ENCODE peak calls at places on chromosome 10, in seven cellular contexts. Q, Z, H, M, U, V and S are unnamed samples. For H3K4me1, the result is how much of the 10 kb centered on the place peaks cover.

GRCh38 chr10:62239994-62240393 is 28.6 kb downstream of the RTKN2 start:
- DNase-seq in Q (no peak), V (no peak), U (no peak), H (no peak), M (no peak), Z (no peak), S (no peak)

GRCh38 chr10:79449181-79450146 is 4.0 kb upstream of the ZCCHC24 start:
- DNase-seq in U (no peak), Q (no peak), H (peak), V (no peak), M (no peak), Z (no peak), S (no peak)

GRCh38 chr10:70655316-70655715 is 17.0 kb upstream of the ADAMTS14 start:
- DNase-seq in Z (no peak), Q (no peak), M (no peak), H (no peak), U (no peak), V (no peak), S (no peak)

GRCh38 chr10:48509974-48510692 is 94.7 kb downstream of the ARHGAP22 start:
- DNase-seq in Q (no peak), V (no peak), Z (no peak), M (no peak), H (no peak), U (no peak), S (no peak)

GRCh38 chr10:67612577-67613537 is 83.1 kb downstream of the CTNNA3 start:
- DNase-seq in H (no peak), Q (no peak), U (no peak), Z (no peak), V (no peak), M (no peak), S (no peak)

GRCh38 chr10:115073796-115074195 is 19.4 kb upstream of the ATRNL1 start:
- DNase-seq in V (no peak), M (no peak), H (no peak), U (no peak), Q (no peak), Z (no peak), S (no peak)

GRCh38 chr10:38146579-38147333 is 52.6 kb downstream of the ZNF37A start:
- DNase-seq in H (no peak), M (no peak), Q (no peak), V (no peak), U (peak), Z (no peak), S (no peak)

GRCh38 chr10:23157239-23157661 is 34.9 kb upstream of the PTF1A start:
- DNase-seq in Z (no peak), Q (no peak), M (no peak), V (no peak), H (no peak), U (no peak), S (no peak)

GRCh38 chr10:89079991-89080390 is 89.4 kb downstream of the FAS start:
- DNase-seq in V (no peak), Q (no peak), U (no peak), M (no peak), H (no peak), Z (no peak), S (no peak)

GRCh38 chr10:45420453-45421192 is 46.6 kb downstream of the ALOX5 start:
- DNase-seq in V (peak), U (peak), H (peak), M (no peak), Z (peak), Q (no peak), S (peak)
- H3K4me3 ChIP-seq in V (peak), U (no peak), H (no peak), M (peak), Z (peak), Q (no peak), S (peak)

GRCh38 chr10:123380491-123381085 is 226.4 kb downstream of the BUB3 start:
- DNase-seq in Q (peak), Z (no peak), V (no peak), U (no peak), M (no peak), H (no peak), S (no peak)
- TF ChIP-seq CTCF in Q (peak), Z (peak), V (no peak), U (no peak), M (no peak), H (no peak), S (no peak)

DNA sequence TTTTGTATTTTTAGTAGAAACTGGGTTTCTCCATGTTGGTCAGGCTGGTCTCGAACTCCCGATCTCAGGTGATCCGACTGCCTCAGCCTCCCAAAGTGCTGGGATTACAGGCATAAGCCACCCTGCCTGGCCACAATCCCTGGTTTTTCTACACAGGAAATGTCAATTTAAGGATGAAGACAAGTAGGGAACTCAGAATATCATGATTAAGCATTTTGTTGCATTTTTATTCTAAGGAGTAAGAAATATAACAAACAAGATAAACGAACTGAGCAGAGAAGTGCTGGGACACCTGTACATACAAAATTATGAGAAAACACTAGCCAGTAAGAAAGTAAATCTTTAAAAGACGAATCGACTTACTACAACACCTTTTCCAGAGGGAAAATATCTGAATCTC is 69.3 kb downstream of the CUBN start:
- DNase-seq in M (no peak), V (no peak), U (no peak), H (no peak), Z (no peak), Q (no peak), S (no peak)
- H3K4me1 ChIP-seq in M (under half), V (under half), U (under half), H (under half), Z (under half), Q (under half), S (under half)

GRCh38 chr10:103663802-103664201 is 170.3 kb downstream of the NEURL1 start:
- DNase-seq in U (peak), M (no peak), H (peak), V (peak), Q (no peak), Z (peak), S (no peak)

GRCh38 chr10:103659674-103660363 is 166.3 kb downstream of the NEURL1 start:
- DNase-seq in Q (peak), U (no peak), M (no peak), H (peak), Z (peak), V (peak), S (peak)

GRCh38 chr10:103661198-103661950 is 167.9 kb downstream of the NEURL1 start:
- DNase-seq in Q (peak), U (peak), M (peak), Z (peak), V (peak), H (peak), S (peak)

GRCh38 chr10:103660364-103661197 is 167.1 kb downstream of the NEURL1 start:
- DNase-seq in Z (peak), M (no peak), V (peak), H (peak), U (peak), Q (no peak), S (peak)

GRCh38 chr10:103661951-103662405 is 168.5 kb downstream of the NEURL1 start:
- DNase-seq in Q (no peak), H (no peak), Z (no peak), M (no peak), U (no peak), V (no peak), S (no peak)
- H3K4me3 ChIP-seq in Q (no peak), H (peak), Z (peak), M (peak), U (no peak), V (peak), S (no peak)

DNA sequence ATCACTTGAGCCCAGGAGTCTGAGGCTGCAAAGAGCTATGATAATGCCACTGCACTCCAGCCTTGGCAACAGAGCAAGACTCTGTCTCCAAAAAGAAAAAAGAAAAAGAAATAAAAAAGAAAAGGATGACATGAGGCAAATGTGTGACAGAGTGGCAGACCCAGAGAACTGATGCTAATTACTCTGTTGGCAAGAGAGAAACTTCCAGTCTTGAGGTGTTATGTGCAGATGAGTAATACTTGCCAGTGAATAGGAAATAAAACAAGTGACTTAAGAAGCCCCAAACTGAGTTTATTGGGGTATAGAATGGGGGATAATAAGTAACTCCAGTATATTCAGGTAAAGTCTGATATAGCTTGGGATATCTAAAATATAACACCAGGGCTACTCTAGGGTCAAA is 9.5 kb upstream of the ANXA7 start:
- DNase-seq in H (no peak), Z (no peak), V (no peak), M (no peak), U (no peak), Q (no peak), S (no peak)
- TF ChIP-seq CTCF in H (no peak), Z (no peak), V (no peak), M (no peak), U (no peak), Q (no peak), S (no peak)

DNA sequence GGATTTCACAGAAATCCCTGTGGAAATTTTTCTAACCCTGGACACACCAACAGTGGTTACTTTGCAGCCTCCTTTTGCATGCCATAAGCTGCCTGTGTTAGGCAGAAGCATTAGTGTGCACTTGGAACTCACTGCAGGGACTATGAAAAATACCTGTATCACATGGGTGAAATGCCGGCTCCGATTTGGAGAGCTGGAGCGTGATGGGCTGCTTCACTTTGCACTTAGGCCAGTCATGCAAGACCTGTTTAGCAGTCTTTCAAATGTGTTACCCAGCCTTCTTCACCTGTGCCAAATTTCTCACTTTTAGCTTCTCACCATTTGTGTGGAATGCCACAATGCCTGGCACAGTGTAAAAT is 11.3 kb downstream of the NCOA4 start:
- DNase-seq in V (no peak), H (no peak), Z (no peak), M (no peak), Q (no peak), U (no peak), S (peak)
- H3K4me1 ChIP-seq in V (half or more), H (half or more), Z (half or more), M (half or more), Q (under half), U (under half), S (half or more)

DNA sequence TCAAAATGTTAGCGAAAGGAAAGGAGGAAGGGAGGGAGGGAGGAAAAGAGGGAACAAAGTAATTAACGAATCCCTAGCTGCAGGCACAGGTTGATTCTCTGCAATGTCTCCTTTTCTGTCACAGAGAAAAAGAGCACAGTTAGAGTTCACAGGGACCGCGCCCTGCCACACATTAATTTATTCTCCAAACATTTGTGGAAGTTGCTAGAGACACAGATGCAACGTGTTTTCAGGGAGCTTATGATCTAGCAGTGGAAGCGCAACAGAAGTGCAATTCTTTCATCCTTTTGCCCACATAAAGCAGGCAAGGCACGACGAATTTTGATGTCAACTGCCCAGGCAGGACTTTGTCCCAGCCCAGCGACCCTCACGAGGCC is 101.6 kb upstream of the ZNF438 start:
- DNase-seq in Q (no peak), U (no peak), Z (no peak), V (no peak), M (no peak), H (no peak), S (no peak)
- H3K4me3 ChIP-seq in Q (no peak), U (no peak), Z (peak), V (peak), M (peak), H (peak), S (peak)

DNA sequence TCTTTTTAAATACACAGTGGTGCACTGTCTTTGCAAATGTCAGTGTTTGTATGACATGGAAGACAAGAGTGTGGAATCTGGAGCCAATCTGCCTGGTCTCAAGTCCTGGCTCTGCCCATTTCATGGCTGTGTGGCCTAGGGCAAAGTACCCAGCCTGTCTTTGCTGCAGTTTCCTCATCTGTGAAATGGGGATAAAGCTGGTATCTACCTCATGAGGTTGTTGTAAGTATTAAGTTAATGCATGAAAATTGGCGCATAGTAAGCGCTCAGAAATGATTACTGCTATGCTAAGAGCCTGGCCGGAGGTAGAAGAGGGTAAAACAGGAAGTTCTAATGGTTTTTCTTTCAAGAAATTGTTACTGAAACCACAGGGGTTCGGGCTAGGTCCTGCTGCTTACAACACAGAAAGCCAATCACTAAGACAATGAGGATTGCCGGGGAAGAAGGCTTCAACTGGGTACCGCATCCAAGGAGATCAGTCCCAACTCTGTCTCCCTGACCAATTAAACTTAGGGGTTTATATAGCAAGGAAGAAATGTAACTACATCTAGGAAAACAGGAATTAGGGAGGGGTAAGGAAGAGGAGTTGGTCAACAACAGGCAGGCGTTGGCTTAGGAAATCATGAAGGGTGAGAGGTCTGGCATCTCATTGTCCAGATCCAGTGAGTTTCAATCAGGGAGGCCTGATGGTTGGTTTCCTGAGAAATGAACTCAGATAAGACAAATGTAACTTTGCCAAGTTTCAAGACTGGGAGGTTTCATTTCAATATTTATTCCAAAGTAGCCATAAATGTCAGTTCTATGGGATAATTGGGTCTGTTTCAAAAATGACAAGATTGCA is 56.9 kb downstream of the CHST3 start:
- DNase-seq in U (no peak), V (no peak), Z (no peak), Q (no peak), M (no peak), H (no peak), S (no peak)
- TF ChIP-seq CTCF in U (no peak), V (no peak), Z (no peak), Q (no peak), M (no peak), H (no peak), S (no peak)

DNA sequence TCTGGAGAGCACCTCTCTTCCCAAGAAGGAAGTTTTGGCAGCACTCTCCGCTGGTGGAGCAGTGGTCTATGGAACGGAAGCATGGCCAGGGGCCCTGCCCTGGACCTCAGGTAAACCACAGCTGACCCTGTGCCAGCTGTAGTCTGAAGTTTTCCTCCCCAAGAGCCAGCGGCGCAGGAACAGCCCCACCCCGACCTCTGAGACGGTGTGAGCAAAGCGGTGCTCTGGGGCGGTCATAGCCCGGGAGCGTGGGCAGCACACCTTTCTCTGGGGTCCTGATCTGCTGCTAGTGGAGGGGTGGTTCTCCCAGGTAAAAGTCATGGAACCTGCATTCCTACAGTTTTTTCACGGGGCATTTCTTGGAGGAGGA is 52.6 kb downstream of the TSPAN15 start:
- DNase-seq in U (no peak), Q (no peak), H (peak), Z (no peak), M (no peak), V (no peak), S (no peak)
- H3K4me1 ChIP-seq in U (under half), Q (under half), H (under half), Z (under half), M (under half), V (under half), S (under half)